ENCODE peak calls at places on chromosomes 6 and 20, in four cellular contexts. One of them, this sample, is unnamed.

GRCh38 chr6:92521553-92521952 is 897.8 kb downstream of the EPHA7 start:
- DNase-seq in amygdala: no peak
- DNase-seq in AG08396: no peak
- DNase-seq in tibial nerve: no peak
- DNase-seq in this sample: no peak

GRCh38 chr6:11785953-11786579 is 7.5 kb upstream of the ADTRP start:
- DNase-seq in amygdala: no peak
- DNase-seq in AG08396: no peak
- DNase-seq in tibial nerve: no peak
- DNase-seq in this sample: no peak

GRCh38 chr20:63624486-63624885 is 2.4 kb downstream of the GMEB2 start:
- DNase-seq in amygdala: no peak
- DNase-seq in AG08396: no peak
- DNase-seq in tibial nerve: no peak
- DNase-seq in this sample: no peak

GRCh38 chr6:15715060-15715459 is 52.2 kb upstream of the DTNBP1 start:
- DNase-seq in tibial nerve: no peak
- DNase-seq in AG08396: no peak
- DNase-seq in amygdala: no peak
- DNase-seq in this sample: no peak

GRCh38 chr6:31271641-31272357 is at the start of gene HLA-C:
- DNase-seq in tibial nerve: peak
- DNase-seq in amygdala: peak
- DNase-seq in AG08396: peak
- DNase-seq in this sample: peak

GRCh38 chr20:3080939-3081388 is 3.6 kb downstream of the AVP start:
- DNase-seq in tibial nerve: peak
- DNase-seq in amygdala: no peak
- DNase-seq in AG08396: peak
- DNase-seq in this sample: no peak

GRCh38 chr20:46267108-46267820 is 41.0 kb downstream of the CDH22 start:
- DNase-seq in amygdala: no peak
- DNase-seq in tibial nerve: no peak
- DNase-seq in AG08396: no peak
- DNase-seq in this sample: no peak

GRCh38 chr6:42742116-42742894 is 3.6 kb downstream of the TBCC start:
- DNase-seq in AG08396: no peak
- DNase-seq in amygdala: no peak
- DNase-seq in tibial nerve: no peak
- DNase-seq in this sample: peak

GRCh38 chr6:11381801-11382513 is 149.5 kb upstream of the NEDD9 start:
- DNase-seq in tibial nerve: no peak
- DNase-seq in amygdala: no peak
- DNase-seq in AG08396: no peak
- DNase-seq in this sample: peak

GRCh38 chr6:88750936-88751335 is 212.5 kb downstream of the RNGTT start:
- DNase-seq in amygdala: no peak
- DNase-seq in AG08396: no peak
- DNase-seq in tibial nerve: no peak
- DNase-seq in this sample: no peak

GRCh38 chr20:40744494-40745175 is 55.6 kb upstream of the MAFB start:
- DNase-seq in amygdala: no peak
- DNase-seq in tibial nerve: no peak
- DNase-seq in AG08396: no peak
- DNase-seq in this sample: no peak

GRCh38 chr6:138334000-138334399 is 43.7 kb upstream of the SMIM28 start:
- DNase-seq in amygdala: no peak
- DNase-seq in tibial nerve: no peak
- DNase-seq in AG08396: no peak
- DNase-seq in this sample: no peak

GRCh38 chr6:90691823-90692222 is 105.0 kb upstream of the MAP3K7 start:
- DNase-seq in amygdala: no peak
- DNase-seq in AG08396: no peak
- DNase-seq in tibial nerve: no peak
- DNase-seq in this sample: no peak

GRCh38 chr20:38724603-38725457 is 544 bp downstream of the SLC32A1 start:
- DNase-seq in tibial nerve: no peak
- DNase-seq in amygdala: no peak
- DNase-seq in AG08396: no peak
- DNase-seq in this sample: peak

GRCh38 chr6:157682856-157683481 is 140.1 kb upstream of the SNX9 start:
- DNase-seq in AG08396: peak
- DNase-seq in tibial nerve: no peak
- DNase-seq in amygdala: no peak
- DNase-seq in this sample: no peak

GRCh38 chr6:40346241-40346640 is 240.9 kb downstream of the LRFN2 start:
- DNase-seq in AG08396: no peak
- DNase-seq in amygdala: no peak
- DNase-seq in tibial nerve: no peak
- DNase-seq in this sample: no peak

GRCh38 chr6:15369838-15370237 is 124.0 kb downstream of the JARID2 start:
- DNase-seq in amygdala: no peak
- DNase-seq in AG08396: no peak
- DNase-seq in tibial nerve: no peak
- DNase-seq in this sample: no peak

GRCh38 chr20:58694241-58695083 is 1.9 kb downstream of the NPEPL1 start:
- DNase-seq in tibial nerve: no peak
- DNase-seq in AG08396: no peak
- DNase-seq in amygdala: no peak
- DNase-seq in this sample: no peak

GRCh38 chr6:1789092-1789491 is 179.4 kb downstream of the FOXC1 start:
- DNase-seq in amygdala: no peak
- DNase-seq in AG08396: no peak
- DNase-seq in tibial nerve: no peak
- DNase-seq in this sample: no peak

GRCh38 chr20:40757087-40757486 is 68.1 kb upstream of the MAFB start:
- DNase-seq in tibial nerve: no peak
- DNase-seq in AG08396: no peak
- DNase-seq in amygdala: no peak
- DNase-seq in this sample: no peak